ENCODE peak calls at places on chromosomes 11 and 22, in four cellular contexts. J, X, E and U are unnamed samples.

GRCh38 chr11:119339581-119340334 is 925 bp downstream of the C1QTNF5 start:
- DNase-seq in J (peak), X (no peak), E (no peak), U (no peak)

GRCh38 chr22:33832558-33833151 is 87.6 kb downstream of the LARGE1 start:
- DNase-seq in J (no peak), X (no peak), E (no peak), U (no peak)

GRCh38 chr22:28702891-28703290 is 23.3 kb upstream of the TTC28 start:
- DNase-seq in J (no peak), X (no peak), E (no peak), U (no peak)

GRCh38 chr22:33409134-33409533 is 351.0 kb upstream of the SYN3 start:
- DNase-seq in J (peak), X (no peak), E (no peak), U (no peak)

GRCh38 chr22:30500628-30501027 is 4.9 kb downstream of the SEC14L4 start:
- DNase-seq in J (no peak), X (no peak), E (no peak), U (no peak)

GRCh38 chr22:28220626-28221363 is 301.7 kb upstream of the PITPNB start:
- DNase-seq in J (no peak), X (no peak), E (no peak), U (no peak)

GRCh38 chr11:3865388-3866193 is 10.1 kb downstream of the STIM1 start:
- DNase-seq in J (peak), X (no peak), E (no peak), U (peak)

GRCh38 chr11:17573526-17573925 is 26.5 kb downstream of the OTOG start:
- DNase-seq in J (no peak), X (no peak), E (no peak), U (no peak)

GRCh38 chr11:101346591-101346990 is 217.0 kb upstream of the PGR start:
- DNase-seq in J (no peak), X (no peak), E (no peak), U (no peak)

GRCh38 chr11:79227732-79228416 is 213.0 kb downstream of the TENM4 start:
- DNase-seq in J (peak), X (no peak), E (peak), U (no peak)

GRCh38 chr11:76588455-76589325 is 81.9 kb downstream of the LRRC32 start:
- DNase-seq in J (peak), X (no peak), E (no peak), U (peak)

GRCh38 chr11:110148775-110149744 is 55.9 kb downstream of the ZC3H12C start:
- DNase-seq in J (no peak), X (no peak), E (no peak), U (peak)

GRCh38 chr11:125883375-125883774 is 4.1 kb upstream of the HYLS1 start:
- DNase-seq in J (no peak), X (no peak), E (no peak), U (no peak)

GRCh38 chr11:86983071-86983488 is 27.9 kb upstream of the FZD4 start:
- DNase-seq in J (no peak), X (no peak), E (no peak), U (no peak)

GRCh38 chr11:8384199-8384821 is 120.6 kb upstream of the LMO1 start:
- DNase-seq in J (peak), X (peak), E (no peak), U (peak)

GRCh38 chr11:11346249-11346648 is 6.8 kb downstream of the CSNK2A3 start:
- DNase-seq in J (no peak), X (no peak), E (peak), U (no peak)

GRCh38 chr11:16611395-16612233 is 126.8 kb upstream of the C11orf58 start:
- DNase-seq in J (peak), X (no peak), E (peak), U (no peak)

GRCh38 chr11:70247042-70247709 is 23.3 kb upstream of the PPFIA1 start:
- DNase-seq in J (no peak), X (no peak), E (no peak), U (no peak)

GRCh38 chr11:3893311-3893710 is 37.8 kb downstream of the STIM1 start:
- DNase-seq in J (no peak), X (no peak), E (peak), U (peak)